ENCODE peak calls at places on chromosomes 16 and 17, in four cellular contexts. V is H1, R is IMR-90, E is H9. L is an unnamed sample.

GRCh38 chr17:15510361-15510760 is 42.9 kb upstream of the CDRT4 start:
- DNase-seq in V (no peak), R (peak), E (no peak), L (no peak)

GRCh38 chr16:89332248-89333245 is 115.0 kb downstream of the ZNF778 start:
- DNase-seq in V (no peak), R (no peak), E (no peak), L (no peak)

GRCh38 chr16:75053791-75054555 is 55.1 kb downstream of the ZNRF1 start:
- DNase-seq in V (no peak), R (no peak), E (no peak), L (no peak)

GRCh38 chr17:33370384-33370783 is 77.3 kb upstream of the ASIC2 start:
- DNase-seq in V (no peak), R (no peak), E (peak), L (peak)

GRCh38 chr17:17147821-17148220 is 58.3 kb downstream of the PLD6 start:
- DNase-seq in V (no peak), R (peak), E (no peak), L (no peak)

GRCh38 chr17:4562000-4562969 is 1.9 kb upstream of the GGT6 start:
- DNase-seq in V (no peak), R (no peak), E (no peak), L (no peak)

GRCh38 chr16:49369638-49370219 is 3.9 kb upstream of the C16orf78 start:
- DNase-seq in V (no peak), R (no peak), E (peak), L (peak)

GRCh38 chr17:42677921-42678781 is 1.4 kb upstream of the PLEKHH3 start:
- DNase-seq in V (peak), R (peak), E (peak), L (peak)

GRCh38 chr17:64309710-64310109 is 46.6 kb upstream of the TEX2 start:
- DNase-seq in V (no peak), R (no peak), E (no peak), L (no peak)

GRCh38 chr17:17140590-17140980 is 65.5 kb downstream of the PLD6 start:
- DNase-seq in V (no peak), R (peak), E (no peak), L (peak)

GRCh38 chr17:75844530-75845057 is 390 bp upstream of the UNC13D start:
- DNase-seq in V (no peak), R (no peak), E (no peak), L (peak)
- H2BK5ac ChIP-seq in V (peak), R (peak), E (no peak), L (no peak)

DNA sequence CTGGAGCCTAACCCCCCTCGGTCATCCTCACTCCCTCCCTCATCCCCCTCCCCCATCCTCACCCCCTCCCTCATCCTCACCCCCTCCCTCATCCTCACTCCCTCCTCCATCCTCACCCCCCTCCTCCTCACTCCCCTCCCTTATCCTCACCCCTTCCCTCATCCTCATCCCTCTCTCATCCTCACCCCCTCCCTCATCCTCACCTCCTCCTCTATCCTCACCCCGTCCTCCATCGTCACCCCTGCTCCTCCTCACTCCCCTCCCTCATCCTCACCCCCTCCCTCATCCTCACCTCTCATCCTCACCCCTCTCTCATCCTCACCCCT is 571 bp downstream of the PRSS33 start:
- DNase-seq in V (no peak), R (no peak), E (no peak), L (no peak)
- H4K5ac ChIP-seq in V (no peak), R (no peak), E (no peak), L (no peak)

DNA sequence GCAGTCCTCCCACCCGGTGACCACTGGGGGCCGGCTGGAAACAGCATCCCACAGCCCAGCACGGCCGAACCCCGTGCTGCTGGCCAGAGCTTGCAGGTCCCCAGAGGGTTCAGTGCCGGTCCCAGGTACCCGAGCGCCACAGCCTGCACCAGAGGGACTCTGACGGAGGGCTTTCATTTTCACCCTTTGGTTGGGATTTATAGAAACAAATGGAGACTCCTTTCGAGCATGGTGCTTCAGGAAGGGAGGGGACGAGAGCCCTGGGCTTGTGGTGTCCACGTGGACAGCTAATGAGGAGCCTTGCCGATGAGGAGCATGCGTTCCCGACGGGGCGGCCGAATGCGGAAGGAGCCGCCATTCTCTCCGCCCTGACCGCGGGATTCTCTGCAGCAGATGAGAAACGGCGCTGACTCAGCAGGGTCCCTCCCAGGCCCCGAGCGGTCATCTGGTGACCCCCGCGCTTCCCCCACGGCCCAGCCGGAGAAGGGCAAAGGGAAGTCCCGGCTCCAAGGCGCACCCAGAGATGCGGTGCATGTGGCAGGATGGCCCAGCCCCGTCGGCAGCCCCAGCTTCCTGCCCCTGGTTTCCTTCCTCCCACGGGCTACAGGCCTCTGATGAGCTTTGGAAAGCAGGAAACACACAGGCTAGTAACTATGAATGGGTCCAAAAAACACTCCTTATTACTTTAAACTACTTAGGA is 9.8 kb downstream of the SLC38A10 start:
- DNase-seq in V (no peak), R (peak), E (no peak), L (no peak)
- H3K9ac ChIP-seq in V (no peak), R (no peak), E (no peak), L (no peak)

GRCh38 chr17:73066148-73066884 is 26.2 kb downstream of the SLC39A11 start:
- DNase-seq in V (no peak), R (peak), E (no peak), L (no peak)
- H2BK5ac ChIP-seq in V (no peak), R (no peak), E (no peak), L (no peak)

DNA sequence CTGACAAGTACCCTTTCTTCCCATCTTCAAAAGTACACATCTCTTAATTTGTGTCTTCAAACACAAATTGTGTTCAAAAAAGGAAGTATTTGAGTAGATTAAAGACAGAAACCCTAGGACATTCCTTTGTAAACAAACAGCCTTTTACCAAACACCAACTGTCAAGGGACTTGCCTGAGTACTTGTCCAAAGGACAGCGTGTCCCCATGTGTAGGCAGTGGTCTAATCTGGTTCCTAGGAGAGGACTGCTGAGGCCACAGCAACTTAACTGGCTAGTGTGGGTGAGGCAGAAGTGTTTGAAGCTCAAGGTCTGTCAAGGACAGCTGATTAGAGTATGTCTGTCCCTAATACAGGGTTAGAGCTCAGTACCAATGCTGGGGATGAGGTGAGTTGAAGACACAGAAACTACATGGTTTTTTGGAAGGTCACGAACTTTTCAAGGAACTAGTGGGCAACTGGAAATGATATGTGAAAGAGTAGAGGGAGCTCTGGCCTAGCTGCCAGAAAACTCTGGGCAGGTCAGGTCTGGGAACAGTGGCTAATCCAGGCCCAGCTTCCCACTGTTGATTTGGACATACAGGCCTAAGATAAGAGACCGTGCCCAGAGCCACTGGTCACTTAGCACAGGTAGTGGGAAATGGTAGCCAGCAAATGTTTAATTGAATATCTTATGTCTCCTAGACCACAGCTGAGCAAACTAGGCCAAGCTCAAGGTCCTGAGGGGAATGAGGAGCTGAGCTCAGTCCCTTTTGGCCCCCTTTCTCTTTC is 10.1 kb downstream of the HMOX2 start:
- DNase-seq in V (no peak), R (no peak), E (no peak), L (no peak)
- H4K5ac ChIP-seq in V (no peak), R (no peak), E (no peak), L (no peak)

GRCh38 chr17:45672792-45673191 is 111.3 kb upstream of the CRHR1 start:
- DNase-seq in V (no peak), R (no peak), E (no peak), L (no peak)
- H3K9ac ChIP-seq in V (no peak), R (no peak), E (no peak), L (no peak)

GRCh38 chr17:19288453-19288852 is 51.3 kb downstream of the EPN2 start:
- DNase-seq in V (no peak), R (no peak), E (peak), L (peak)
- H2BK5ac ChIP-seq in V (peak), R (no peak), E (no peak), L (no peak)